ENCODE peak calls at places on chromosome 19, in six cellular contexts. One of them, this sample, is unnamed.

GRCh38 chr19:46488551-46488950 is 7.1 kb downstream of the PNMA8B start:
- DNase-seq in ascending aorta: no peak
- DNase-seq in neural crest cell: no peak
- DNase-seq in endothelial cell of umbilical vein: no peak
- DNase-seq in osteocyte: no peak
- DNase-seq in WTC11: no peak
- DNase-seq in this sample: no peak

GRCh38 chr19:18093439-18094161 is 4.0 kb upstream of the MAST3 start:
- DNase-seq in ascending aorta: no peak
- DNase-seq in neural crest cell: no peak
- DNase-seq in endothelial cell of umbilical vein: no peak
- DNase-seq in osteocyte: no peak
- DNase-seq in WTC11: no peak
- DNase-seq in this sample: no peak

GRCh38 chr19:37914908-37915307 is 7.9 kb downstream of the SIPA1L3 start:
- DNase-seq in ascending aorta: no peak
- DNase-seq in neural crest cell: no peak
- DNase-seq in endothelial cell of umbilical vein: no peak
- DNase-seq in osteocyte: no peak
- DNase-seq in WTC11: no peak
- DNase-seq in this sample: no peak

GRCh38 chr19:52516191-52516590 is 11.3 kb upstream of the ZNF808 start:
- DNase-seq in ascending aorta: no peak
- DNase-seq in neural crest cell: no peak
- DNase-seq in endothelial cell of umbilical vein: no peak
- DNase-seq in osteocyte: no peak
- DNase-seq in WTC11: no peak
- DNase-seq in this sample: no peak

GRCh38 chr19:39157275-39157996 is 31.9 kb downstream of the PAK4 start:
- DNase-seq in ascending aorta: no peak
- DNase-seq in neural crest cell: no peak
- DNase-seq in endothelial cell of umbilical vein: peak
- DNase-seq in osteocyte: no peak
- DNase-seq in WTC11: no peak
- DNase-seq in this sample: no peak

GRCh38 chr19:40702337-40703012 is 12.0 kb upstream of the NUMBL start:
- DNase-seq in ascending aorta: no peak
- DNase-seq in neural crest cell: no peak
- DNase-seq in endothelial cell of umbilical vein: no peak
- DNase-seq in osteocyte: no peak
- DNase-seq in WTC11: peak
- DNase-seq in this sample: no peak

GRCh38 chr19:8585057-8585893 is 8.0 kb upstream of the MYO1F start:
- DNase-seq in ascending aorta: no peak
- DNase-seq in neural crest cell: no peak
- DNase-seq in endothelial cell of umbilical vein: no peak
- DNase-seq in osteocyte: no peak
- DNase-seq in WTC11: no peak
- DNase-seq in this sample: no peak

GRCh38 chr19:48296963-48297734 is 27.3 kb downstream of the ZNF114 start:
- DNase-seq in ascending aorta: no peak
- DNase-seq in neural crest cell: no peak
- DNase-seq in endothelial cell of umbilical vein: no peak
- DNase-seq in osteocyte: no peak
- DNase-seq in WTC11: no peak
- DNase-seq in this sample: no peak

GRCh38 chr19:45507864-45508680 is 793 bp downstream of the VASP start:
- DNase-seq in ascending aorta: no peak
- DNase-seq in neural crest cell: no peak
- DNase-seq in endothelial cell of umbilical vein: peak
- DNase-seq in osteocyte: no peak
- DNase-seq in WTC11: peak
- DNase-seq in this sample: no peak

GRCh38 chr19:2032296-2032941 is 16.9 kb upstream of the BTBD2 start:
- DNase-seq in ascending aorta: peak
- DNase-seq in neural crest cell: no peak
- DNase-seq in endothelial cell of umbilical vein: peak
- DNase-seq in osteocyte: peak
- DNase-seq in WTC11: no peak
- DNase-seq in this sample: peak

GRCh38 chr19:11780431-11781020 is 13.7 kb downstream of the ZNF441 start:
- DNase-seq in ascending aorta: no peak
- DNase-seq in neural crest cell: no peak
- DNase-seq in endothelial cell of umbilical vein: no peak
- DNase-seq in osteocyte: no peak
- DNase-seq in WTC11: no peak
- DNase-seq in this sample: no peak

GRCh38 chr19:15126511-15126910 is 19.3 kb downstream of the SYDE1 start:
- DNase-seq in ascending aorta: no peak
- DNase-seq in neural crest cell: no peak
- DNase-seq in endothelial cell of umbilical vein: no peak
- DNase-seq in osteocyte: no peak
- DNase-seq in WTC11: no peak
- DNase-seq in this sample: no peak

GRCh38 chr19:43651758-43652545 is 12.3 kb upstream of the CADM4 start:
- DNase-seq in ascending aorta: no peak
- DNase-seq in neural crest cell: peak
- DNase-seq in endothelial cell of umbilical vein: peak
- DNase-seq in osteocyte: no peak
- DNase-seq in WTC11: peak
- DNase-seq in this sample: peak

GRCh38 chr19:34231439-34231838 is 22.9 kb upstream of the GARRE1 start:
- DNase-seq in ascending aorta: no peak
- DNase-seq in neural crest cell: no peak
- DNase-seq in endothelial cell of umbilical vein: no peak
- DNase-seq in osteocyte: no peak
- DNase-seq in WTC11: no peak
- DNase-seq in this sample: no peak

GRCh38 chr19:10006752-10007323 is 3.5 kb downstream of the COL5A3 start:
- DNase-seq in ascending aorta: no peak
- DNase-seq in neural crest cell: no peak
- DNase-seq in endothelial cell of umbilical vein: no peak
- DNase-seq in osteocyte: no peak
- DNase-seq in WTC11: no peak
- DNase-seq in this sample: no peak

GRCh38 chr19:7685546-7686445 is 5.2 kb downstream of the TRAPPC5 start:
- DNase-seq in ascending aorta: no peak
- DNase-seq in neural crest cell: peak
- DNase-seq in endothelial cell of umbilical vein: no peak
- DNase-seq in osteocyte: no peak
- DNase-seq in WTC11: no peak
- DNase-seq in this sample: no peak

GRCh38 chr19:8526345-8527062 is 12.5 kb upstream of the ZNF414 start:
- DNase-seq in ascending aorta: peak
- DNase-seq in neural crest cell: peak
- DNase-seq in endothelial cell of umbilical vein: peak
- DNase-seq in osteocyte: peak
- DNase-seq in WTC11: peak
- DNase-seq in this sample: no peak

GRCh38 chr19:42422576-42423461 is 4.4 kb downstream of the LIPE start:
- DNase-seq in ascending aorta: peak
- DNase-seq in neural crest cell: peak
- DNase-seq in endothelial cell of umbilical vein: no peak
- DNase-seq in osteocyte: no peak
- DNase-seq in WTC11: peak
- DNase-seq in this sample: peak

GRCh38 chr19:47032171-47032811 is 12.7 kb downstream of the NPAS1 start:
- DNase-seq in ascending aorta: no peak
- DNase-seq in neural crest cell: no peak
- DNase-seq in endothelial cell of umbilical vein: peak
- DNase-seq in osteocyte: no peak
- DNase-seq in WTC11: peak
- DNase-seq in this sample: peak

GRCh38 chr19:17829855-17830566 is 8.7 kb upstream of the INSL3 start:
- DNase-seq in ascending aorta: no peak
- DNase-seq in neural crest cell: peak
- DNase-seq in endothelial cell of umbilical vein: no peak
- DNase-seq in osteocyte: no peak
- DNase-seq in WTC11: peak
- DNase-seq in this sample: no peak

GRCh38 chr19:21463449-21464105 is 41.8 kb upstream of the ZNF429 start:
- DNase-seq in ascending aorta: no peak
- DNase-seq in neural crest cell: peak
- DNase-seq in endothelial cell of umbilical vein: no peak
- DNase-seq in osteocyte: no peak
- DNase-seq in WTC11: peak
- DNase-seq in this sample: no peak

GRCh38 chr19:21466627-21467026 is 38.8 kb upstream of the ZNF429 start:
- DNase-seq in ascending aorta: no peak
- DNase-seq in neural crest cell: no peak
- DNase-seq in endothelial cell of umbilical vein: no peak
- DNase-seq in osteocyte: no peak
- DNase-seq in WTC11: no peak
- DNase-seq in this sample: no peak

GRCh38 chr19:21474671-21475181 is 30.7 kb upstream of the ZNF429 start:
- DNase-seq in ascending aorta: peak
- DNase-seq in neural crest cell: peak
- DNase-seq in endothelial cell of umbilical vein: no peak
- DNase-seq in osteocyte: peak
- DNase-seq in WTC11: peak
- DNase-seq in this sample: peak

GRCh38 chr19:21472507-21472906 is 32.9 kb upstream of the ZNF429 start:
- DNase-seq in ascending aorta: no peak
- DNase-seq in neural crest cell: no peak
- DNase-seq in endothelial cell of umbilical vein: no peak
- DNase-seq in osteocyte: no peak
- DNase-seq in WTC11: no peak
- DNase-seq in this sample: no peak

DNA sequence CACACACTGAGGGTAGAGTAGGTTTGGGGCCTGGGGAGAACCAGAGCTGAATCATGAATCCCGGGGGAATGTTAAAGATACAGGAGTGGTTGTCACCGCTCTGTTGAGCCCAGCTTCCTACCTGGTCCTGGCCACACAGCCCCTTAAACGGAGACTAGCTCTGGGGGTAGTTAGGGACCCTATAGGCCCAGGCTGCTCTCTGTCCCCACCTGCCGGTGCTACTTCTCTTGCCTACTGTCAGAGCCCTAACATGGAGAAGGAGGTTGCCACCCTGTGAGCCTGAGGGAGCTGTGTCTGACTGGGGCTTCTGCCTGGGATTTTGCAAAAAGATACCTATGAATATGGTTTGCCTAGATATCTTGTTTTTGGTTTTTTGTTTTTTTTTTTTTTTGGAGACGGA is 36.6 kb upstream of the ZNF429 start:
- DNase-seq in ascending aorta: no peak
- DNase-seq in neural crest cell: no peak
- DNase-seq in endothelial cell of umbilical vein: no peak
- DNase-seq in osteocyte: no peak
- DNase-seq in WTC11: peak
- DNase-seq in this sample: no peak
- TF ChIP-seq CTCF in ascending aorta: no peak
- TF ChIP-seq CTCF in neural crest cell: no peak
- TF ChIP-seq CTCF in endothelial cell of umbilical vein: no peak
- TF ChIP-seq CTCF in osteocyte: no peak
- TF ChIP-seq CTCF in WTC11: no peak
- TF ChIP-seq CTCF in this sample: no peak

GRCh38 chr19:53809518-53810186 is 14.5 kb downstream of the NLRP12 start:
- DNase-seq in ascending aorta: no peak
- DNase-seq in neural crest cell: no peak
- DNase-seq in endothelial cell of umbilical vein: peak
- DNase-seq in osteocyte: no peak
- DNase-seq in WTC11: peak
- DNase-seq in this sample: no peak
- TF ChIP-seq CTCF in ascending aorta: no peak
- TF ChIP-seq CTCF in neural crest cell: peak
- TF ChIP-seq CTCF in endothelial cell of umbilical vein: peak
- TF ChIP-seq CTCF in osteocyte: no peak
- TF ChIP-seq CTCF in WTC11: peak
- TF ChIP-seq CTCF in this sample: no peak

DNA sequence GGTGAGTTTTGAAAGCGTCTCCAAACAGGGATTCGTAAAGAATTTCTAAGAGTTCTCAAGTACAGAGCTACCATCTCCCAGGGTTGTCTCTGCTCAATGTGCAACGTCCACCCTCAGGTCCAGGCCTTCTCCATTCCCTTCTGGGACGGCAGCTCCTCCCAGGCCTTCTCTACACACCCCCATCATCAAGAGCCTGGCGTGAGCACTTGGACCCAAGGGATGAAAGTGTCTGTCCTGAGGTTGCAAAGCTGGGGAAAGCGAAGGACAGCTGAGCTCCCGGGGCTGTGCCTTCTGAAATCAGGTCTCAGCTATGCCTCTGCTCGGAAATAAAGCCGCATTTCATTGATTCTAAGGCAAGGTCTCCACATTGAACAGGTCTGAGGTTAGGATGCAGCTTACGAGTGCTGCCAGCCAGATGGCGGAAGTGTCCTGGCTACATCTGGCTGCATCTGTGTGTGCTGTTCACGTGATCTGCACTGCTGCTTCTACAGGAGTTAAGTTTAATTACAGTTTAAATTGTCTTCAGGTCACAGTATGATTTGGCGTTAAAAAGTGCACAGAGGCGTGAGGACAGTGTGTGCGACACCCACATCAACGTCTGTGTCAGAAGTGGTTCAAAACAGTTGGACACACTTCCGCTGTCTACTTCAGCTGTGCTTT is 27.0 kb upstream of the MIER2 start:
- DNase-seq in ascending aorta: peak
- DNase-seq in neural crest cell: no peak
- DNase-seq in endothelial cell of umbilical vein: no peak
- DNase-seq in osteocyte: peak
- DNase-seq in WTC11: no peak
- DNase-seq in this sample: no peak
- TF ChIP-seq CTCF in ascending aorta: no peak
- TF ChIP-seq CTCF in neural crest cell: no peak
- TF ChIP-seq CTCF in endothelial cell of umbilical vein: no peak
- TF ChIP-seq CTCF in osteocyte: no peak
- TF ChIP-seq CTCF in WTC11: no peak
- TF ChIP-seq CTCF in this sample: no peak

GRCh38 chr19:54172764-54173699 is at the start of gene TMC4:
- DNase-seq in ascending aorta: no peak
- DNase-seq in neural crest cell: no peak
- DNase-seq in endothelial cell of umbilical vein: no peak
- DNase-seq in osteocyte: no peak
- DNase-seq in WTC11: peak
- DNase-seq in this sample: no peak
- TF ChIP-seq CTCF in ascending aorta: no peak
- TF ChIP-seq CTCF in neural crest cell: no peak
- TF ChIP-seq CTCF in endothelial cell of umbilical vein: no peak
- TF ChIP-seq CTCF in osteocyte: no peak
- TF ChIP-seq CTCF in WTC11: peak
- TF ChIP-seq CTCF in this sample: no peak

GRCh38 chr19:51514866-51515481 is 13.4 kb upstream of the SIGLEC12 start:
- DNase-seq in ascending aorta: no peak
- DNase-seq in neural crest cell: peak
- DNase-seq in endothelial cell of umbilical vein: peak
- DNase-seq in osteocyte: no peak
- DNase-seq in WTC11: no peak
- DNase-seq in this sample: no peak
- TF ChIP-seq CTCF in ascending aorta: peak
- TF ChIP-seq CTCF in neural crest cell: peak
- TF ChIP-seq CTCF in endothelial cell of umbilical vein: peak
- TF ChIP-seq CTCF in osteocyte: peak
- TF ChIP-seq CTCF in WTC11: peak
- TF ChIP-seq CTCF in this sample: peak

This sample was measured in natural killer cell.